ENCODE peak calls at places on chromosomes 11 and 22, in four cellular contexts. Y, H, P and Z are unnamed samples.

GRCh38 chr11:117823941-117824420 is 563 bp downstream of the FXYD2 start:
- DNase-seq in P (no peak), H (peak; percentile 67), Y (no peak), Z (peak; percentile 82)

GRCh38 chr22:42743501-42743991 is 22.9 kb upstream of the A4GALT start:
- DNase-seq in P (no peak), Y (no peak), H (peak; percentile 89), Z (peak; percentile 89)

GRCh38 chr11:1499899-1500298 is 13.3 kb upstream of the MOB2 start:
- DNase-seq in H (peak; percentile 8), Y (no peak), P (no peak), Z (no peak)

GRCh38 chr11:68106165-68106940 is 14.8 kb downstream of the CHKA start:
- DNase-seq in H (no peak), P (peak; percentile 23), Y (no peak), Z (no peak)

GRCh38 chr11:116852261-116853125 is 15.1 kb upstream of the APOA1 start:
- DNase-seq in Y (no peak), P (peak; percentile 46), H (no peak), Z (no peak)

GRCh38 chr11:69274531-69275016 is 19.4 kb upstream of the MYEOV start:
- DNase-seq in Y (no peak), H (no peak), P (peak; percentile 94), Z (no peak)

GRCh38 chr22:41596776-41597634 is 7.4 kb upstream of the PMM1 start:
- DNase-seq in P (peak; percentile 66), Y (peak; percentile 81), H (peak; percentile 41), Z (no peak)

GRCh38 chr11:19938051-19938856 is 222.0 kb downstream of the DBX1 start:
- DNase-seq in H (no peak), Y (peak; percentile 38), P (peak; percentile 46), Z (no peak)

GRCh38 chr11:111064118-111064517 is 181.4 kb upstream of the POU2AF2 start:
- DNase-seq in P (no peak), H (no peak), Y (no peak), Z (no peak)

GRCh38 chr11:9664276-9665171 is 647 bp downstream of the SWAP70 start:
- DNase-seq in H (peak; percentile 41), P (peak; percentile 51), Y (peak; percentile 16), Z (peak; percentile 67)

GRCh38 chr11:86244522-86245368 is at the start of gene EED:
- DNase-seq in H (peak; percentile 91), P (peak; percentile 97), Y (peak; percentile 98), Z (peak; percentile 91)

GRCh38 chr11:77130763-77131513 is 2.9 kb downstream of the MYO7A start:
- DNase-seq in Y (peak; percentile 62), H (no peak), P (no peak), Z (no peak)

GRCh38 chr11:126280595-126280994 is 2.3 kb upstream of the TIRAP start:
- DNase-seq in P (no peak), Y (no peak), H (no peak), Z (no peak)

GRCh38 chr11:120025606-120026335 is 112.1 kb downstream of the TRIM29 start:
- DNase-seq in H (no peak), Y (no peak), P (no peak), Z (peak; percentile 34)

GRCh38 chr11:40306938-40307548 is 1152.4 kb downstream of the LRRC4C start:
- DNase-seq in Y (no peak), H (no peak), P (peak; percentile 32), Z (no peak)

GRCh38 chr22:40487663-40488249 is 117.4 kb downstream of the SGSM3 start:
- DNase-seq in Y (no peak), H (no peak), P (no peak), Z (no peak)

GRCh38 chr22:50299724-50300619 is 7.5 kb downstream of the PLXNB2 start:
- DNase-seq in Y (no peak), H (no peak), P (no peak), Z (no peak)

GRCh38 chr22:50298937-50299656 is 8.3 kb downstream of the PLXNB2 start:
- DNase-seq in Y (peak; percentile 53), H (no peak), P (no peak), Z (no peak)

GRCh38 chr22:50296658-50297490 is 10.6 kb downstream of the PLXNB2 start:
- DNase-seq in P (no peak), H (no peak), Y (no peak), Z (no peak)

GRCh38 chr22:50298266-50298637 is 9.2 kb downstream of the PLXNB2 start:
- DNase-seq in Y (no peak), H (no peak), P (no peak), Z (no peak)

GRCh38 chr22:50297510-50298265 is 9.8 kb downstream of the PLXNB2 start:
- DNase-seq in H (no peak), P (no peak), Y (no peak), Z (no peak)
- H3K4me1 ChIP-seq in H (peaks cover 16% of the 10 kb centered on the region), P (peaks cover 68% of the 10 kb centered on the region), Y (peaks cover 53% of the 10 kb centered on the region), Z (no peaks in the 10 kb centered on the region)

DNA sequence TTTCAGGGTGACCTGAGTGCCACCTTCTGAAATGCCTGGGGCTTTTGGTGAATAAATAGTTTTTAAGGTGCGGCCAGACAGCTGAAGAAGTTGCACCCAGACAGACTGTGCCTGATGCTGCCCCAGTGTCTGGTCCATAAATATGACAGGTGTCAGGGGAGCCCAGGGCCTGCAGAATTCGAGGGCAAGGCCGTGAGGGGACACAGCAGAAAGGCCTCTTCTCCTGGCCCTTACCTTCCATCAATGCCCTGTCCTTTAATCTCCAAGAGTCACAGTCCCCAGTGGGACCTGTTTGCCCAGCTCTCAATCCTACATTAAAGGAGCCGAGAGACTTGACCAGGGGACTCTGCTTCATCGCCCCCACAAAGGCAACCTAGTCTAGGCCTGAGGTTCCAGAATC is 45.7 kb downstream of the NAT10 start:
- DNase-seq in P (no peak), Y (no peak), H (no peak), Z (no peak)
- H3K36me3 ChIP-seq in P (peaks cover 14% of the 10 kb centered on the region), Y (peaks cover 11% of the 10 kb centered on the region), H (peaks cover 66% of the 10 kb centered on the region), Z (peaks cover 91% of the 10 kb centered on the region)

DNA sequence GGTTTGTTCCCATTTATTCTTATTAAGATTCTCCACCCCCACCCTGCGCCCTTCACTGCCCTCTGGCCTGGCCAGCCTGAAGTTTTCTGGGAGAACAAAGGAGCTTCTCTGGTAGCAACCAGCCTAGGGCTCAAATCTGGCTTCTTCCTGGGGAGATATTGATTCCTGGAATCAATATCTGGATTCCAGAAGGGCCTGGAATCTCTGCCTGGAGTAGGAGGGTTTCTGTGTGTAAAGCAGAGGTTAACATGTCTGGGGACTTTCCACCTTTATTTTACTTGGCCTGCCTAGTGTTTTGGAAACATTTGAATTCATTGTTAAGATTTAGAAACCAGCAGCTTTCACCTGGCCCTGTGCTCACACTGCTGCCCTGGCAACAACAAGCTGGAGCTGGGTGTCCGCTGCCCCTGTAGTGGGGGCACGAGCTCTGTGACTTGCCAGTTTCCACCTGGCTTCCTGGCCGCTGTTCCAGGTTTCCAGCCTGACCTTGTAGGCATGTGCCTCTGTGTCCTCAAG is 5.5 kb downstream of the C11orf91 start:
- DNase-seq in P (no peak), Y (no peak), H (peak; percentile 40), Z (no peak)
- H3K4me1 ChIP-seq in P (peaks cover 81% of the 10 kb centered on the region), Y (no peaks in the 10 kb centered on the region), H (no peaks in the 10 kb centered on the region), Z (no peaks in the 10 kb centered on the region)

GRCh38 chr22:38741576-38741975 is 14.2 kb downstream of the SUN2 start:
- DNase-seq in Y (no peak), H (no peak), P (no peak), Z (no peak)
- H3K36me3 ChIP-seq in Y (peaks cover 89% of the 10 kb centered on the region), H (peaks cover 98% of the 10 kb centered on the region), P (peaks cover 35% of the 10 kb centered on the region), Z (peaks cover 99% of the 10 kb centered on the region)

GRCh38 chr11:113666584-113666983 is 39.5 kb downstream of the TMPRSS5 start:
- DNase-seq in Y (no peak), P (no peak), H (no peak), Z (no peak)
- H3K4me1 ChIP-seq in Y (peaks cover 6% of the 10 kb centered on the region), P (peaks cover 15% of the 10 kb centered on the region), H (no peaks in the 10 kb centered on the region), Z (no peaks in the 10 kb centered on the region)

GRCh38 chr22:36296690-36297089 is 43.8 kb downstream of the APOL1 start:
- DNase-seq in H (no peak), Y (no peak), P (no peak), Z (no peak)

GRCh38 chr22:36297568-36297967 is 44.6 kb downstream of the APOL1 start:
- DNase-seq in H (no peak), Y (no peak), P (no peak), Z (no peak)

GRCh38 chr22:36299295-36299694 is 46.4 kb downstream of the APOL1 start:
- DNase-seq in Y (no peak), H (no peak), P (no peak), Z (no peak)

GRCh38 chr22:36298601-36299000 is 45.7 kb downstream of the APOL1 start:
- DNase-seq in H (no peak), P (no peak), Y (no peak), Z (no peak)

DNA sequence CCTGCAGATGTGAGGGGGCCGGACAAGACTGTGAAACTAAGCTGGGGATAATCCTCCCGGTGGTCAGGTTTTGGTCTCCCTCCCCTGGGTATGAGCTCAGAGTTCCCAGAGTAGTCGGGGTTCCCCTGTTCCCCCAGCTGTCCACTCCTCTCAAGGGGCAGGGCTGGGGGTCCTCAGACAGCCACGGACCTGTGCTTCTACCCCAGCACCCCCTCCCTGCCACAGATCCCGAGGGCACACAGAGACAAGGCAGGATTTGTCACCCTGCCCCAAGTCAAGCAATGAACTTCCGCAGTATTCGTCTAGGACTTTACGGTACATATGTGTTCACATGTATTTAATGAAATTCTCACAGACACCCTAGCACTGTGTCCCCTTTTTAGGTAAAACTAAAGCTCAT is 45.2 kb downstream of the APOL1 start:
- DNase-seq in Y (no peak), P (no peak), H (no peak), Z (no peak)
- H3K36me3 ChIP-seq in Y (peaks cover 94% of the 10 kb centered on the region), P (peaks cover 73% of the 10 kb centered on the region), H (peaks cover 100% of the 10 kb centered on the region), Z (peaks cover 100% of the 10 kb centered on the region)

GRCh38 chr11:23997356-23997755 is 499.5 kb upstream of the LUZP2 start:
- DNase-seq in Y (no peak), P (no peak), H (no peak), Z (no peak)

GRCh38 chr11:23990346-23990745 is 506.5 kb upstream of the LUZP2 start:
- DNase-seq in H (no peak), Y (no peak), P (no peak), Z (no peak)

GRCh38 chr11:23991140-23991539 is 505.7 kb upstream of the LUZP2 start:
- DNase-seq in H (no peak), P (no peak), Y (no peak), Z (no peak)

DNA sequence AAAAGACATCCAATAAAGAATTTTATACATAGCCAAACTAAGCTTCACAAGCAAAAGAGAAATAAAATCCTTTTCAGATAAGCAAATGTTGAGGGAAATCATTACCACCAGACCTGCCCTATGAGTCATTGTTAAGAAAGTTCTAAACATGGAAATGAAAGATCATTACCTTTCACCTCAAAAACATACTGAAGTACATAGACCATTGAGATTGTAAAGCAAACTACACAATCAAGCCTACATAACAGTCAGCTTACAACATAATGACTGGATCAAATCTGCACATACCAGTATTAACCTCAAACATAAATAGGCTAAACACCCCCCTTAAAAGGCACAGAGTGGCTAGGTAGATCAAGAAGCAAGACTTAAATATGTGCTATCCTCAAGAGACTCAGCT is 501.0 kb upstream of the LUZP2 start:
- DNase-seq in H (no peak), P (peak; percentile 12), Y (no peak), Z (no peak)
- H3K4me1 ChIP-seq in H (no peaks in the 10 kb centered on the region), P (no peaks in the 10 kb centered on the region), Y (no peaks in the 10 kb centered on the region), Z (no peaks in the 10 kb centered on the region)

DNA sequence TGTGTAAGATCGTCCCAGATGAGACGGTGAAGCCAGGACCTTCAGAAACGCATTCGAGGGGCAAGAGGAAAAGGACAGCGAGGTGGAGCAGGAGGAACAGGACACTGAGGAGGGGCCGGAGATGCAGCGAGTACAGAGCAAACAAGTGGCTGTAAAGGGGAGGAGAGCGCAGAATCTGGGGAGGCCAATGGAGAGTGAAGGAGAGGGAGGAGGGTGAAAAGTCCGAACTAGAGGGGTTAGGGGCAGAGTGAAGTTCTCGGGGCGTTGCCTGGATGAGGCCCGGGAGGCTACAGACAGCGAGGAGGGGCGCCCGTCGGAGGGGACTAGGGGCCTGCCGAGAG is 8.8 kb upstream of the PPIL2 start:
- DNase-seq in P (no peak), H (no peak), Y (no peak), Z (no peak)
- H3K36me3 ChIP-seq in P (peaks cover 5% of the 10 kb centered on the region), H (no peaks in the 10 kb centered on the region), Y (peaks cover 20% of the 10 kb centered on the region), Z (no peaks in the 10 kb centered on the region)

GRCh38 chr11:75275581-75275980 is 35.0 kb downstream of the TPBGL start:
- DNase-seq in H (peak; percentile 70), Y (no peak), P (no peak), Z (no peak)
- H3K4me1 ChIP-seq in H (no peaks in the 10 kb centered on the region), Y (no peaks in the 10 kb centered on the region), P (no peaks in the 10 kb centered on the region), Z (peaks cover 11% of the 10 kb centered on the region)